ENCODE peak calls at places on chromosomes 4 and X, in four cellular contexts. F is upper lobe of right lung, A is mesothelial cell of epicardium, Y is HFF-Myc. X is an unnamed sample.

GRCh38 chr4:102757681-102758080 is 3.1 kb downstream of the MANBA start:
- DNase-seq in A (no peak), F (no peak), Y (no peak), X (no peak)

GRCh38 chr4:16505726-16506125 is 279.5 kb upstream of the TAPT1 start:
- DNase-seq in Y (no peak), A (no peak), F (no peak), X (no peak)

GRCh38 chr4:74499986-74500781 is 55.2 kb downstream of the AREG start:
- DNase-seq in F (no peak), Y (no peak), A (no peak), X (no peak)

GRCh38 chr4:138650917-138651564 is 364.5 kb upstream of the NOCT start:
- DNase-seq in F (no peak), A (no peak), Y (peak), X (no peak)

GRCh38 chr4:84866295-84866694 is 100.2 kb downstream of the WDFY3 start:
- DNase-seq in A (no peak), Y (no peak), F (no peak), X (no peak)

GRCh38 chrX:84873176-84873575 is 130.5 kb upstream of the APOOL start:
- DNase-seq in Y (no peak), A (no peak), F (no peak), X (no peak)

GRCh38 chr4:98963538-98964433 is 31.7 kb upstream of the METAP1 start:
- DNase-seq in A (no peak), Y (peak), F (no peak), X (no peak)

GRCh38 chrX:31092970-31093638 is 21.3 kb upstream of the FTHL17 start:
- DNase-seq in F (no peak), A (no peak), Y (no peak), X (no peak)

GRCh38 chr4:143156853-143157252 is 27.9 kb upstream of the USP38 start:
- DNase-seq in Y (no peak), F (no peak), A (no peak), X (no peak)

GRCh38 chr4:140645614-140646412 is 77.1 kb upstream of the UCP1 start:
- DNase-seq in Y (no peak), A (no peak), F (no peak), X (no peak)

GRCh38 chr4:98377626-98378025 is 116.4 kb downstream of the RAP1GDS1 start:
- DNase-seq in A (no peak), Y (no peak), F (no peak), X (no peak)

GRCh38 chrX:131588995-131589394 is 45.1 kb downstream of the OR13H1 start:
- DNase-seq in Y (no peak), A (no peak), F (no peak), X (no peak)

GRCh38 chr4:147768113-147768512 is 36.2 kb downstream of the ARHGAP10 start:
- DNase-seq in F (no peak), Y (no peak), A (no peak), X (no peak)

GRCh38 chrX:153983321-153983729 is 10.8 kb downstream of the TMEM187 start:
- DNase-seq in Y (no peak), F (no peak), A (no peak), X (no peak)

GRCh38 chrX:14533867-14534266 is 4.5 kb downstream of the GLRA2 start:
- DNase-seq in F (no peak), A (no peak), Y (no peak), X (no peak)

GRCh38 chrX:100911731-100912130 is 17.0 kb downstream of the XKRX start:
- DNase-seq in F (no peak), A (no peak), Y (no peak), X (no peak)

GRCh38 chr4:186700746-186701145 is 22.9 kb downstream of the FAT1 start:
- DNase-seq in F (no peak), Y (no peak), A (no peak), X (no peak)

GRCh38 chr4:104967034-104967401 is 179.7 kb upstream of the TET2 start:
- DNase-seq in F (no peak), A (no peak), Y (no peak), X (no peak)

GRCh38 chrX:14363719-14364118 is 165.6 kb upstream of the GLRA2 start:
- DNase-seq in F (no peak), Y (no peak), A (no peak), X (no peak)

GRCh38 chrX:12403474-12404082 is 265.3 kb downstream of the FRMPD4 start:
- DNase-seq in F (no peak), Y (no peak), A (no peak), X (no peak)